ENCODE peak calls at places on chromosome 18, in four cellular contexts. S, M, A and L are unnamed samples.

GRCh38 chr18:7663305-7664023 is 96.3 kb downstream of the PTPRM start:
- DNase-seq in S (no peak), M (no peak), A (no peak), L (no peak)

GRCh38 chr18:75654928-75655745 is 227.6 kb upstream of the SMIM21 start:
- DNase-seq in A (no peak), S (no peak), M (no peak), L (no peak)

GRCh38 chr18:9069482-9070059 is 32.9 kb upstream of the NDUFV2 start:
- DNase-seq in A (no peak), M (no peak), S (no peak), L (no peak)

GRCh38 chr18:955379-956066 is 50.9 kb downstream of the ADCYAP1 start:
- DNase-seq in A (no peak), S (no peak), M (no peak), L (no peak)

GRCh38 chr18:51107594-51108305 is 77.7 kb downstream of the SMAD4 start:
- DNase-seq in M (no peak), S (no peak), A (peak; percentile 16), L (no peak)

GRCh38 chr18:56175309-56175708 is 463.1 kb downstream of the TXNL1 start:
- DNase-seq in M (no peak), A (no peak), S (no peak), L (no peak)

GRCh38 chr18:32078845-32079244 is 12.8 kb upstream of the RNF138 start:
- DNase-seq in A (no peak), M (no peak), S (no peak), L (no peak)

GRCh38 chr18:59357928-59358327 is 1.1 kb downstream of the LMAN1 start:
- DNase-seq in A (peak; percentile 69), S (peak; percentile 29), M (no peak), L (no peak)

GRCh38 chr18:13568443-13569392 is 157.6 kb downstream of the FAM210A start:
- DNase-seq in M (peak; percentile 53), S (no peak), A (no peak), L (no peak)

GRCh38 chr18:48292787-48293409 is 116.3 kb downstream of the ZBTB7C start:
- DNase-seq in S (no peak), A (no peak), M (no peak), L (no peak)

GRCh38 chr18:71028285-71028762 is 739.5 kb downstream of the SOCS6 start:
- DNase-seq in S (no peak), M (no peak), A (no peak), L (no peak)

GRCh38 chr18:46291149-46291548 is 187.0 kb downstream of the HAUS1 start:
- DNase-seq in S (no peak), A (peak; percentile 14), M (no peak), L (no peak)

GRCh38 chr18:75089748-75090327 is 119.1 kb downstream of the PTGR3 start:
- DNase-seq in M (no peak), S (no peak), A (no peak), L (no peak)

GRCh38 chr18:22900558-22901183 is 32.5 kb upstream of the RBBP8 start:
- DNase-seq in S (no peak), M (no peak), A (no peak), L (peak; percentile 5)

GRCh38 chr18:75779450-75779849 is 351.9 kb upstream of the SMIM21 start:
- DNase-seq in A (no peak), S (no peak), M (no peak), L (no peak)

GRCh38 chr18:4134691-4135090 is 320.4 kb downstream of the DLGAP1 start:
- DNase-seq in A (no peak), S (no peak), M (no peak), L (no peak)

GRCh38 chr18:73365018-73365417 is 497.2 kb upstream of the NETO1 start:
- DNase-seq in S (no peak), A (no peak), M (no peak), L (no peak)

GRCh38 chr18:21100141-21100540 is 11.5 kb downstream of the ROCK1 start:
- DNase-seq in S (no peak), M (no peak), A (no peak), L (no peak)

GRCh38 chr18:77103181-77103875 is 29.3 kb downstream of the MBP start:
- DNase-seq in S (no peak), A (no peak), M (no peak), L (no peak)

GRCh38 chr18:57950542-57950941 is 93.5 kb upstream of the NEDD4L start:
- DNase-seq in S (no peak), M (no peak), A (no peak), L (no peak)

GRCh38 chr18:48942554-48943261 is 8.1 kb downstream of the SMAD7 start:
- DNase-seq in S (peak; percentile 90), M (no peak), A (no peak), L (no peak)

GRCh38 chr18:50678651-50679415 is 118.9 kb downstream of the MAPK4 start:
- DNase-seq in A (no peak), M (no peak), S (no peak), L (no peak)

GRCh38 chr18:22348521-22349316 is 69.0 kb downstream of the CTAGE1 start:
- DNase-seq in M (no peak), S (peak; percentile 41), A (no peak), L (no peak)

GRCh38 chr18:77054606-77055428 is 77.8 kb downstream of the MBP start:
- DNase-seq in M (peak; percentile 74), A (peak; percentile 100), S (peak; percentile 80), L (peak; percentile 60)

GRCh38 chr18:24818451-24818850 is 358.0 kb downstream of the HRH4 start:
- DNase-seq in S (no peak), A (no peak), M (no peak), L (no peak)

GRCh38 chr18:34873966-34874365 is 163.9 kb downstream of the DTNA start:
- DNase-seq in A (no peak), S (no peak), M (no peak), L (no peak)

GRCh38 chr18:79682481-79682880 is 2.9 kb downstream of the CTDP1 start:
- DNase-seq in M (no peak), A (no peak), S (no peak), L (no peak)

GRCh38 chr18:56200381-56200831 is 438.0 kb downstream of the TXNL1 start:
- DNase-seq in M (no peak), S (peak; percentile 9), A (no peak), L (no peak)

GRCh38 chr18:21105936-21106335 is 5.7 kb downstream of the ROCK1 start:
- DNase-seq in M (no peak), A (no peak), S (no peak), L (no peak)

GRCh38 chr18:14747513-14748474 is at the start of gene ANKRD30B:
- DNase-seq in S (no peak), A (no peak), M (no peak), L (no peak)

GRCh38 chr18:44823286-44823685 is 142.6 kb downstream of the SETBP1 start:
- DNase-seq in M (no peak), A (no peak), S (no peak), L (no peak)

GRCh38 chr18:24231773-24232735 is 93.2 kb downstream of the CABYR start:
- DNase-seq in M (no peak), S (no peak), A (no peak), L (no peak)

GRCh38 chr18:3595282-3596273 is 145.6 kb downstream of the TGIF1 start:
- DNase-seq in S (no peak), M (no peak), A (peak; percentile 51), L (no peak)

GRCh38 chr18:22167471-22168151 is 1.8 kb upstream of the GATA6 start:
- DNase-seq in M (no peak), S (no peak), A (no peak), L (no peak)

GRCh38 chr18:79588131-79588635 is 91.4 kb upstream of the CTDP1 start:
- DNase-seq in M (no peak), A (no peak), S (no peak), L (no peak)

GRCh38 chr18:13159579-13159978 is 59.0 kb upstream of the LDLRAD4 start:
- DNase-seq in S (peak; percentile 40), M (no peak), A (peak; percentile 62), L (no peak)